ENCODE peak calls at places on chromosomes 11 and 22, in four cellular contexts. J, E, Y and Z are unnamed samples.

GRCh38 chr22:49789289-49790141 is 38.2 kb downstream of the BRD1 start:
- DNase-seq in J (peak), E (no peak), Y (no peak), Z (peak)

GRCh38 chr22:34946339-34946985 is 119.5 kb upstream of the ISX start:
- DNase-seq in J (no peak), E (no peak), Y (no peak), Z (no peak)

GRCh38 chr11:10263929-10264328 is 30.1 kb downstream of the SBF2 start:
- DNase-seq in J (no peak), E (no peak), Y (no peak), Z (no peak)

GRCh38 chr11:120337133-120337895 is 1.1 kb downstream of the ARHGEF12 start:
- DNase-seq in J (no peak), E (no peak), Y (peak), Z (peak)

GRCh38 chr11:56331861-56332491 is 13.9 kb upstream of the OR8K1 start:
- DNase-seq in J (no peak), E (no peak), Y (peak), Z (no peak)

GRCh38 chr11:15906481-15907035 is 449.8 kb downstream of the SOX6 start:
- DNase-seq in J (no peak), E (no peak), Y (no peak), Z (no peak)

GRCh38 chr11:64558065-64558745 is 32.8 kb upstream of the SLC22A12 start:
- DNase-seq in J (no peak), E (no peak), Y (peak), Z (no peak)

GRCh38 chr11:126501641-126502040 is 146.2 kb downstream of the ST3GAL4 start:
- DNase-seq in J (no peak), E (no peak), Y (no peak), Z (no peak)

GRCh38 chr11:117315285-117316196 is 515 bp downstream of the BACE1 start:
- DNase-seq in J (no peak), E (no peak), Y (no peak), Z (no peak)

GRCh38 chr11:2089536-2090165 is 49.5 kb downstream of the IGF2 start:
- DNase-seq in J (no peak), E (no peak), Y (peak), Z (peak)

GRCh38 chr22:20918663-20919220 is 1.5 kb downstream of the CRKL start:
- DNase-seq in J (peak), E (no peak), Y (no peak), Z (no peak)

GRCh38 chr22:49583886-49584505 is 243.7 kb downstream of the BRD1 start:
- DNase-seq in J (no peak), E (no peak), Y (no peak), Z (no peak)

GRCh38 chr22:38754247-38755154 is 1.3 kb downstream of the SUN2 start:
- DNase-seq in J (peak), E (no peak), Y (peak), Z (peak)

GRCh38 chr11:128741511-128741910 is 47.6 kb downstream of the FLI1 start:
- DNase-seq in J (no peak), E (no peak), Y (no peak), Z (no peak)

GRCh38 chr11:31240340-31240904 is 129.1 kb downstream of the DCDC1 start:
- DNase-seq in J (peak), E (no peak), Y (peak), Z (peak)

GRCh38 chr11:18802381-18803257 is 11.0 kb upstream of the PTPN5 start:
- DNase-seq in J (peak), E (peak), Y (peak), Z (peak)

GRCh38 chr11:63504933-63505586 is 824 bp upstream of the LGALS12 start:
- DNase-seq in J (no peak), E (no peak), Y (no peak), Z (no peak)

GRCh38 chr11:1546536-1547466 is 25.3 kb downstream of the DUSP8 start:
- DNase-seq in J (peak), E (no peak), Y (peak), Z (peak)

GRCh38 chr11:118156531-118157185 is 4.0 kb upstream of the SCN4B start:
- DNase-seq in J (no peak), E (no peak), Y (peak), Z (no peak)

GRCh38 chr11:12918667-12919066 is 90.4 kb upstream of the RASSF10 start:
- DNase-seq in J (no peak), E (no peak), Y (no peak), Z (no peak)

GRCh38 chr11:131218542-131218941 is 151.9 kb upstream of the NTM start:
- DNase-seq in J (no peak), E (no peak), Y (no peak), Z (no peak)

GRCh38 chr11:64971421-64972233 is at the start of gene MAJIN:
- DNase-seq in J (peak), E (peak), Y (peak), Z (peak)

GRCh38 chr22:48410536-48410935 is 1417.1 kb downstream of the BRD1 start:
- DNase-seq in J (no peak), E (no peak), Y (no peak), Z (no peak)